ENCODE peak calls at places on chromosomes 12 and 14, in four cellular contexts. M is HepG2, A is IMR-90, V is K562. K is an unnamed sample.

GRCh38 chr12:51269174-51270066 is 795 bp downstream of the SMAGP start:
- DNase-seq in V (no peak), M (peak), A (no peak), K (peak)

GRCh38 chr12:81077686-81078441 is at the start of gene ACSS3:
- DNase-seq in A (no peak), M (peak), V (no peak), K (no peak)

GRCh38 chr12:114588061-114588460 is 95.9 kb downstream of the TBX3 start:
- DNase-seq in A (no peak), M (no peak), V (no peak), K (no peak)

GRCh38 chr14:50064993-50065392 is 51.4 kb downstream of the VCPKMT start:
- DNase-seq in A (no peak), V (no peak), M (no peak), K (no peak)

GRCh38 chr12:115072712-115073111 is 388.7 kb upstream of the TBX3 start:
- DNase-seq in V (no peak), M (no peak), A (no peak), K (no peak)

GRCh38 chr12:38689704-38690103 is 215.7 kb downstream of the CPNE8 start:
- DNase-seq in A (no peak), M (no peak), V (no peak), K (no peak)

GRCh38 chr12:29752121-29752520 is 31.6 kb downstream of the TMTC1 start:
- DNase-seq in A (peak), M (no peak), V (no peak), K (no peak)

GRCh38 chr14:22375321-22375930 is 213.6 kb downstream of the DAD1 start:
- DNase-seq in M (peak), V (peak), A (peak), K (peak)

GRCh38 chr14:74618078-74618952 is 6.3 kb upstream of the LTBP2 start:
- DNase-seq in A (peak), M (peak), V (no peak), K (peak)

GRCh38 chr14:21405097-21405496 is 21.3 kb upstream of the SUPT16H start:
- DNase-seq in V (no peak), A (no peak), M (no peak), K (no peak)

GRCh38 chr12:30755395-30755762 is 628 bp upstream of the CAPRIN2 start:
- DNase-seq in V (no peak), M (no peak), A (no peak), K (no peak)

GRCh38 chr12:88314706-88315105 is 172.6 kb downstream of the TMTC3 start:
- DNase-seq in M (no peak), A (no peak), V (no peak), K (no peak)

GRCh38 chr14:52023518-52023917 is 34.2 kb downstream of the RTRAF start:
- DNase-seq in M (no peak), V (no peak), A (peak), K (no peak)

GRCh38 chr12:59357811-59358210 is 238.0 kb upstream of the SLC16A7 start:
- DNase-seq in A (peak), M (no peak), V (no peak), K (no peak)

GRCh38 chr12:31011746-31012567 is 61.7 kb upstream of the DDX11 start:
- DNase-seq in A (no peak), M (no peak), V (no peak), K (no peak)

GRCh38 chr12:31521972-31522371 is 69.0 kb downstream of the DENND5B start:
- DNase-seq in M (no peak), V (no peak), A (peak), K (peak)

GRCh38 chr12:124395284-124395752 is 100.4 kb downstream of the RFLNA start:
- DNase-seq in M (no peak), A (no peak), V (no peak), K (peak)

GRCh38 chr12:114371250-114371649 is 34.7 kb downstream of the TBX5 start:
- DNase-seq in V (no peak), M (no peak), A (no peak), K (no peak)

GRCh38 chr12:65014504-65015271 is 106.4 kb downstream of the WIF1 start:
- DNase-seq in M (no peak), A (no peak), V (no peak), K (no peak)

GRCh38 chr12:12294215-12295005 is 27.6 kb upstream of the LRP6 start:
- DNase-seq in M (no peak), A (no peak), V (no peak), K (no peak)

GRCh38 chr12:126936181-126936851 is 1330.7 kb upstream of the TMEM132C start:
- DNase-seq in V (no peak), M (no peak), A (no peak), K (peak)

GRCh38 chr12:107092669-107093546 is 441 bp downstream of the CRY1 start:
- DNase-seq in V (no peak), M (peak), A (no peak), K (peak)

GRCh38 chr12:107093547-107094448 is at the start of gene CRY1:
- DNase-seq in V (peak), M (peak), A (peak), K (peak)

GRCh38 chr12:107091989-107092641 is 1.2 kb downstream of the CRY1 start:
- DNase-seq in V (peak), A (peak), M (peak), K (peak)

GRCh38 chr12:107088912-107089311 is 4.4 kb downstream of the CRY1 start:
- DNase-seq in A (no peak), V (no peak), M (no peak), K (no peak)

DNA sequence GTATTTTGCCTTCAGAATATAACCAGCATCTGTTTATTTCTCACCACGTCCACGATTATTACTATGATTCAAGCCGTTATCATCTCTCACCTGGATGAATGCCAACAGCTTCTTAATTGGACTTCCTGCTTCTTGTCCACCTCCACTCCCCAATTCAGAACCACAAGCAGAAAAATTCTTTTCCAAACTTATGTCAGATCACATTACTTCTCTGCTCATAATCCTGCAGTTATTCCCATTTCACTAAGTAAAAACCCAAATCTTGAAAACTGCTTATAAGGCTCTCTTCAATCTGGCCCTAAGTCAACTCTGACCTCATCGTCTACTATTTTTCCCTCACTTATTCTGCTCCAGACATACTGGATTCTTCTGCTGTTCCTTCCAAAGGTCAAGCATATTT is 2.0 kb downstream of the CRY1 start:
- DNase-seq in A (peak), V (no peak), M (no peak), K (peak)
- H3K27ac ChIP-seq in A (no peak), V (no peak), M (no peak), K (peak)

GRCh38 chr12:52903285-52903854 is 1.5 kb downstream of the KRT8 start:
- DNase-seq in V (peak), A (peak), M (peak), K (peak)
- TF ChIP-seq MAZ in V (peak), A (no peak), M (peak), K (peak)

DNA sequence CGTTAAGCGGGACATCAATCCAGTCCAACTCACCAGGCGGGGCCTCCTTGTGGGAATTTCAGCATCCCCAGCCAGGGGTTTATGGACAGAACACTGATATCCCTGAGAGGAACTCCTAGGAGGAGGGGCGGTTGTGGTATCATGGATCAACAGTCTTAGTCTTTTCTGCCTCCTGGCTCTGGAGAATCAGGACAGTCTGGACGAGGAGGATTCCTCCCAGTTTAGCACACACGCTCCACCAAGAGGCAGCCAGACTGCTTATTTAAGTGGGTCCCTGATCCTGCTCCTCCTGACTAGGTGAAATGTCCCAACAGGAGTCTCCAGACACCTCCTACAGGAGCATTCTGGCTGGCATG is 10.4 kb upstream of the ZNF705A start:
- DNase-seq in A (no peak), M (no peak), V (no peak), K (no peak)
- H3K27ac ChIP-seq in A (peak), M (no peak), V (no peak), K (no peak)

GRCh38 chr12:122021822-122022392 is at the start of gene BCL7A:
- DNase-seq in A (peak), V (peak), M (peak), K (peak)
- TF ChIP-seq MAZ in A (peak), V (no peak), M (no peak), K (no peak)

DNA sequence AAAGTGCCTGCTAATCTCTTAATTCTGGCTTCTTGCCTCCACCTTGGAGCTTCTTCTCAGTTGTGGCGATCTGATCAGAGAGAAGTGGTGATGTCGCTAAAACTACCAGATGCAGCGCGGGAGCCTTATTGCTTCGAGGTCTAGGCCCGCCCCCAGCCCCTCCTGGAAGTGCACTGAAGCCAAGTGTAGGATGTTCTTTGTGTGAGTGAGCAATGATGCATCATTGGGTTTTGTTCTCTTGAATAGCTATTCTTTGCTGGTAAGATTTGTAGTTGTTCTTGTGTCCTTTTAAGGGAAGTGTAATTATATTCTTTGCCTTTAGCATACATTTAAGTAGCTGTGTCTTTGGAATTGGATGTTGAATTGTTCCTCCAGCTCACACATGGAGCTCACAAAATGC is 35.8 kb downstream of the MTHFD1 start:
- DNase-seq in V (no peak), A (peak), M (no peak), K (no peak)
- H3K27ac ChIP-seq in V (no peak), A (no peak), M (no peak), K (no peak)

GRCh38 chr14:100661340-100661712 is 65.4 kb upstream of the DLK1 start:
- DNase-seq in A (no peak), M (no peak), V (no peak), K (no peak)
- TF ChIP-seq MAZ in A (no peak), M (no peak), V (no peak), K (no peak)

DNA sequence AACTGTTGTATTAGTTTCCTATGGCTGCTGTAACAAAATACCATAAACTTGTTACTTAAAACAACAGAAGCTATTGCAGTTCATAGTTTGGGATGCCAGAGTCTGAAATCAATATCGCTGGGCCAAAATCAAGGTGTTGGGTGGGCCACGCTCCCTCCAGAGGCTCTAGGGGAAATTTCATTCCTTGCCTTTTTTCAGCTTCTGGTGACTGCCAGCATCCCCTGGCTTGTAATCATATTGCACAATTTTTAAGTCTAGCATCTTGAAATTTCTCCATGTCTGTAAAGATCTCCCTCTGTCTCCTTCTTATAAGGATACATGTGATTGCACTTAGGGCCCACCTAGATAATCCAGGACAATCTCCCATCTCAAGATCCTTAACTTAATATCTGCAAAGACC is 48.8 kb upstream of the GARIN6 start:
- DNase-seq in A (no peak), M (no peak), V (no peak), K (no peak)
- H3K27ac ChIP-seq in A (no peak), M (no peak), V (no peak), K (no peak)

GRCh38 chr12:25769076-25769945 is 189.2 kb upstream of the RASSF8 start:
- DNase-seq in M (no peak), A (peak), V (no peak), K (peak)
- TF ChIP-seq MAZ in M (no peak), A (no peak), V (no peak), K (no peak)

GRCh38 chr14:60819575-60819974 is 85.0 kb downstream of the MNAT1 start:
- DNase-seq in M (peak), A (no peak), V (no peak), K (no peak)

GRCh38 chr14:60817113-60817512 is 82.6 kb downstream of the MNAT1 start:
- DNase-seq in V (no peak), M (no peak), A (no peak), K (no peak)

GRCh38 chr14:60812987-60813386 is 78.4 kb downstream of the MNAT1 start:
- DNase-seq in A (no peak), V (no peak), M (no peak), K (no peak)

GRCh38 chr14:60815371-60815770 is 80.8 kb downstream of the MNAT1 start:
- DNase-seq in M (peak), V (no peak), A (no peak), K (no peak)
- H3K27ac ChIP-seq in M (peak), V (no peak), A (no peak), K (no peak)

K was measured in A549.